ENCODE peak calls at places on chromosomes 12 and 14, in four cellular contexts. S is SK-N-SH, L is H1, B is K562. Y is an unnamed sample.

GRCh38 chr12:131862994-131863710 is 31.3 kb upstream of the ULK1 start:
- DNase-seq in S (no peak), L (no peak), B (peak; percentile 77), Y (no peak)

GRCh38 chr14:58699656-58700055 is 61.9 kb downstream of the DACT1 start:
- DNase-seq in S (no peak), L (no peak), B (no peak), Y (no peak)

GRCh38 chr14:97388408-97388807 is 591.2 kb downstream of the VRK1 start:
- DNase-seq in S (no peak), L (no peak), B (no peak), Y (no peak)

GRCh38 chr12:3920378-3921141 is 47.4 kb upstream of the PARP11 start:
- DNase-seq in S (no peak), L (no peak), B (no peak), Y (no peak)

GRCh38 chr12:93990832-93991748 is 157.3 kb upstream of the PLXNC1 start:
- DNase-seq in S (peak; percentile 14), L (peak; percentile 60), B (peak; percentile 44), Y (peak; percentile 57)

GRCh38 chr12:94954029-94954685 is 49.3 kb downstream of the NDUFA12 start:
- DNase-seq in S (no peak), L (no peak), B (peak; percentile 85), Y (no peak)

GRCh38 chr12:49777341-49777740 is 36.0 kb downstream of the TMBIM6 start:
- DNase-seq in S (no peak), L (no peak), B (no peak), Y (no peak)

GRCh38 chr12:14026536-14026935 is 45.1 kb upstream of the GRIN2B start:
- DNase-seq in S (no peak), L (no peak), B (no peak), Y (no peak)

GRCh38 chr14:58865520-58866281 is 227.9 kb downstream of the DACT1 start:
- DNase-seq in S (peak; percentile 25), L (no peak), B (no peak), Y (no peak)

GRCh38 chr12:116123511-116124258 is 153.8 kb downstream of the MED13L start:
- DNase-seq in S (peak; percentile 23), L (no peak), B (peak; percentile 58), Y (no peak)

GRCh38 chr12:13206560-13206897 is 10.0 kb downstream of the EMP1 start:
- DNase-seq in S (no peak), L (no peak), B (no peak), Y (no peak)

GRCh38 chr12:67911293-67911637 is 78.0 kb upstream of the IFNG-AS1 start:
- DNase-seq in S (no peak), L (no peak), B (no peak), Y (no peak)

GRCh38 chr12:15706010-15706676 is 83.0 kb downstream of the EPS8 start:
- DNase-seq in S (no peak), L (no peak), B (no peak), Y (peak; percentile 53)

GRCh38 chr14:104856869-104857860 is 7.9 kb upstream of the CEP170B start:
- DNase-seq in S (no peak), L (no peak), B (no peak), Y (no peak)

GRCh38 chr12:99824900-99825562 is 159.7 kb downstream of the ANKS1B start:
- DNase-seq in S (no peak), L (no peak), B (no peak), Y (no peak)

GRCh38 chr12:31961137-31961536 is 1.9 kb downstream of the RESF1 start:
- DNase-seq in S (no peak), L (no peak), B (no peak), Y (no peak)

GRCh38 chr14:95326987-95327386 is 7.3 kb upstream of the CLMN start:
- DNase-seq in S (no peak), L (no peak), B (no peak), Y (no peak)

GRCh38 chr14:98949031-98949430 is 323.0 kb downstream of the BCL11B start:
- DNase-seq in S (no peak), L (no peak), B (no peak), Y (no peak)

GRCh38 chr14:91323671-91324605 is 79.4 kb upstream of the GPR68 start:
- DNase-seq in S (peak; percentile 81), L (peak; percentile 98), B (peak; percentile 58), Y (peak; percentile 90)

GRCh38 chr14:93033983-93034670 is 81.6 kb downstream of the ITPK1 start:
- DNase-seq in S (peak; percentile 77), L (no peak), B (peak; percentile 62), Y (peak; percentile 66)

GRCh38 chr12:110199360-110200123 is 75.4 kb downstream of the IFT81 start:
- DNase-seq in S (peak; percentile 55), L (no peak), B (no peak), Y (no peak)

GRCh38 chr12:11684393-11684792 is 34.9 kb downstream of the ETV6 start:
- DNase-seq in S (no peak), L (no peak), B (no peak), Y (no peak)

GRCh38 chr12:120367924-120368788 is 808 bp downstream of the MSI1 start:
- DNase-seq in S (peak; percentile 68), L (no peak), B (no peak), Y (peak; percentile 36)

GRCh38 chr12:120366884-120367251 is 2.1 kb downstream of the MSI1 start:
- DNase-seq in S (no peak), L (no peak), B (no peak), Y (no peak)

GRCh38 chr12:120365675-120366340 is 3.2 kb downstream of the MSI1 start:
- DNase-seq in S (no peak), L (no peak), B (no peak), Y (no peak)

GRCh38 chr12:120367252-120367923 is 1.6 kb downstream of the MSI1 start:
- DNase-seq in S (peak; percentile 70), L (peak; percentile 79), B (peak; percentile 37), Y (peak; percentile 65)

GRCh38 chr12:120366341-120366705 is 2.6 kb downstream of the MSI1 start:
- DNase-seq in S (no peak), L (no peak), B (no peak), Y (no peak)
- TF ChIP-seq TEAD4 in S (no peak), L (no peak), B (no peak), Y (no peak)

DNA sequence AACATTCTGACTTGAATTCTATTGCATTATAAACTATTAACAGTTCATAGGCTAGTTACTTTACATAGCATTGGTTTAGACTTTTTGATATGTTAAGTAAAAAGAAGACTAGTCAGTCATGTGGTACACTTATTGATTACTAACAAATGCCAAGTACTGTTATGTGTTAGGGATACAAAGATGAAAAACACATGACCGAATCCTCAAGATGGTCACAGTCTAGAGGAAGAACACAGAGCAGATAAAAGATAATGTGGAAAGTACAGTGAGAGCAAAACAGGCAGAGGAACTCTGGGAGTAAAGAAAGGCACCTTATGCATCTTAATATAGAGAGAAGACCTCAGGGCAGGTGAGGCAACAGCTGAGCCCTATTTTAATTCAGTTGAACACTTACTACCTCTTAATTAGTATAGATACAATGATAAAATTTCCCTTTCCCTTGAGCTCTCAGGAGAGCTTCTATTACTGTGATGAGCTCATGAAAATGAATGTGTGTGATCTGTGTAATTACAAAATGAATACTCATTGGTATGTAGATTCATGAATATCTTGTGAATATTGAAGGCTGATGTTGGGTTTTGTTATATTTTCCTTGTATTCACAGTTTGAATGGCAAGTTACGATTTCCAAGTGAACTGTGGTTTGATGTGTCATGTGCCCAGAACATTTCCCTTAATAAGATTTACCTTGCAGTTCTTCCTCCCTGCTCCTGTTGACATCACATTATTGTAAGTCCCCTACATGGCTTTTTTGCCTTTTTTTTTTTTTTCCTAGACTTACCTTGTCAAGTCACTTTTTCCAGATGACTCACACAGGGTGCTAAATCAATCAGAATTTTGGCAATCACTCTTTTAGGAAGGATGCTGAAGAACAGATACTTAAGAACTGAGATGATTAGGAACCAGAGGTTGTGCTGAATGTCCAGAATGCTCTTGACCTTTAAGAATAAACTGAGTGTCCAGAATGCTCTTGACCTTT is 29.5 kb upstream of the MSRB3 start:
- DNase-seq in S (no peak), L (no peak), B (no peak), Y (no peak)
- TF ChIP-seq TEAD4 in S (no peak), L (no peak), B (no peak), Y (no peak)

DNA sequence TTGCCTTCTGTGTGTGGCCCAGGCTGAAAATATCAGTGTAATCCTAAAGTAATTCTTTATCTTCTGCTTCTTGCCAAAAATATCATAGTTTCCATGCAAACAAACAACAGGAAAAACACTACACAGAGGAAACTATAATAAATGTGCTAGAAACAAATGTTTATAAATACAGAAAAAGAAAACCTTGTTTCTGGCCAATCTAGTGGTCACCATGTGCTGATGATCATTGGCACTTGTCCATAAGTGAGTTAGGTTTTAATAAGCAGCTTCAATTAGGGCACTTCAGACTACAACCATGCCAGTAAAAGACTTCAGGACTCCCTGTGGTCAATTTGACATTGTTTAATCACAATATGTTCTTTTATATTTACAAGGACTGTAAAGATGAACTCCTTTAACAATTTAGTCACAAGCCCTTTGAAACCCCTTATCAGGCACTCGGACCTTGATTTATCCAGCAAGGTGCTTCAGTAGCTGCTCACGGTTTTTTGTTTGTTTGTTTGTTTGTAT is 124.8 kb downstream of the TMTC3 start:
- DNase-seq in S (no peak), L (no peak), B (no peak), Y (no peak)
- TF ChIP-seq TEAD4 in S (no peak), L (no peak), B (no peak), Y (no peak)

GRCh38 chr12:66514581-66514980 is 164.3 kb downstream of the GRIP1 start:
- DNase-seq in S (no peak), L (no peak), B (no peak), Y (no peak)
- TF ChIP-seq TEAD4 in S (no peak), L (no peak), B (no peak), Y (no peak)

GRCh38 chr14:101458536-101459391 is 102.5 kb upstream of the DIO3 start:
- DNase-seq in S (peak; percentile 84), L (peak; percentile 75), B (no peak), Y (peak; percentile 44)
- TF ChIP-seq TEAD4 in S (no peak), L (no peak), B (no peak), Y (no peak)

GRCh38 chr12:52413787-52414345 is 7.7 kb upstream of the KRT82 start:
- DNase-seq in S (no peak), L (peak; percentile 54), B (no peak), Y (peak; percentile 43)
- TF ChIP-seq TEAD4 in S (no peak), L (no peak), B (no peak), Y (no peak)

GRCh38 chr14:77503138-77503537 is 4.5 kb upstream of the ISM2 start:
- DNase-seq in S (no peak), L (no peak), B (no peak), Y (no peak)

GRCh38 chr14:77495354-77495753 is 3.3 kb downstream of the ISM2 start:
- DNase-seq in S (no peak), L (no peak), B (no peak), Y (no peak)

GRCh38 chr14:77502109-77502782 is 3.6 kb upstream of the ISM2 start:
- DNase-seq in S (no peak), L (no peak), B (no peak), Y (no peak)

GRCh38 chr14:77498120-77498979 is at the start of gene ISM2:
- DNase-seq in S (peak; percentile 86), L (peak; percentile 72), B (peak; percentile 43), Y (peak; percentile 63)

GRCh38 chr14:77498984-77499527 is 440 bp upstream of the ISM2 start:
- DNase-seq in S (no peak), L (peak; percentile 66), B (no peak), Y (peak; percentile 54)
- TF ChIP-seq TEAD4 in S (no peak), L (no peak), B (no peak), Y (no peak)